ENCODE peak calls at places on chromosomes 2 and 18, in seven cellular contexts. R is GM12865, S is Kasumi-1, O is cardiac septum, Y is EH, H is ELF-1, K is activated T-cell treated with anti-CD3 and anti-CD28 coated beads for 1 hour. C is an unnamed sample.

GRCh38 chr2:133405252-133405651 is 163.0 kb downstream of the NCKAP5 start:
- DNase-seq in O (no peak), S (no peak), R (no peak), K (no peak), Y (peak), H (no peak), C (no peak)

GRCh38 chr2:224957540-224958465 is 84.5 kb downstream of the DOCK10 start:
- DNase-seq in S (no peak), R (peak), Y (no peak), O (no peak), H (no peak), K (no peak), C (no peak)

GRCh38 chr2:178194600-178195389 is 483 bp downstream of the OSBPL6 start:
- DNase-seq in S (no peak), K (no peak), Y (peak), R (peak), O (peak), H (peak), C (no peak)

GRCh38 chr18:46407471-46408166 is 249.4 kb downstream of the LOXHD1 start:
- DNase-seq in H (no peak), Y (peak), O (no peak), R (no peak), K (no peak), S (no peak), C (no peak)

GRCh38 chr18:23071285-23071684 is 64.0 kb upstream of the CABLES1 start:
- DNase-seq in H (peak), R (peak), S (peak), K (peak), O (peak), Y (peak), C (no peak)

GRCh38 chr2:101396352-101396717 is 9.0 kb upstream of the CREG2 start:
- DNase-seq in K (no peak), R (no peak), O (no peak), Y (peak), S (no peak), H (no peak), C (peak)

GRCh38 chr2:220106065-220106464 is 478.6 kb downstream of the SLC4A3 start:
- DNase-seq in S (no peak), H (no peak), Y (no peak), R (no peak), O (no peak), K (no peak), C (no peak)

GRCh38 chr2:235333076-235333475 is 160.8 kb upstream of the AGAP1 start:
- DNase-seq in H (peak), Y (peak), K (no peak), O (no peak), R (no peak), S (no peak), C (no peak)

GRCh38 chr2:1162768-1163584 is 212.3 kb downstream of the SNTG2 start:
- DNase-seq in H (no peak), O (no peak), S (peak), R (no peak), Y (peak), K (peak), C (no peak)

GRCh38 chr18:77043541-77044280 is 88.9 kb downstream of the MBP start:
- DNase-seq in K (no peak), O (no peak), S (no peak), R (no peak), Y (no peak), H (no peak), C (no peak)

GRCh38 chr2:109330056-109330455 is 201.1 kb downstream of the SH3RF3 start:
- DNase-seq in K (no peak), H (no peak), S (no peak), O (no peak), Y (peak), R (no peak), C (no peak)

GRCh38 chr2:177599072-177599688 is 206.6 kb downstream of the AGPS start:
- DNase-seq in S (no peak), Y (no peak), R (no peak), K (no peak), O (no peak), H (no peak), C (no peak)

GRCh38 chr2:61727746-61728145 is 126.1 kb downstream of the FAM161A start:
- DNase-seq in H (no peak), S (no peak), Y (peak), O (no peak), K (no peak), R (peak), C (no peak)

GRCh38 chr2:224025874-224026273 is 13.2 kb downstream of the SERPINE2 start:
- DNase-seq in K (peak), H (peak), R (peak), Y (no peak), S (peak), O (no peak), C (no peak)

GRCh38 chr2:74286725-74287124 is 56.5 kb downstream of the SLC4A5 start:
- DNase-seq in K (no peak), O (no peak), Y (peak), S (no peak), R (peak), H (no peak), C (no peak)

GRCh38 chr18:62881509-62882016 is 166.2 kb downstream of the PHLPP1 start:
- DNase-seq in H (peak), O (no peak), K (no peak), R (peak), Y (peak), S (peak), C (no peak)

GRCh38 chr2:118473241-118473640 is 374.2 kb downstream of the EN1 start:
- DNase-seq in K (no peak), Y (no peak), H (no peak), R (no peak), S (no peak), O (no peak), C (no peak)

GRCh38 chr2:168136392-168136977 is 110.9 kb downstream of the STK39 start:
- DNase-seq in H (no peak), R (peak), O (no peak), Y (peak), S (peak), K (no peak), C (no peak)

GRCh38 chr2:165857881-165858280 is 63.8 kb upstream of the GALNT3 start:
- DNase-seq in O (no peak), Y (peak), H (no peak), S (no peak), R (no peak), K (no peak), C (no peak)

GRCh38 chr2:192410319-192410718 is 215.6 kb upstream of the TMEFF2 start:
- DNase-seq in H (no peak), K (no peak), Y (no peak), R (no peak), O (no peak), S (no peak), C (no peak)

GRCh38 chr2:119531292-119531691 is 7.0 kb upstream of the SCTR start:
- DNase-seq in R (no peak), H (peak), K (no peak), S (no peak), O (no peak), Y (no peak), C (no peak)

GRCh38 chr2:112143150-112143549 is 5.0 kb downstream of the FBLN7 start:
- DNase-seq in S (no peak), O (no peak), K (no peak), Y (no peak), R (no peak), H (no peak), C (no peak)

GRCh38 chr2:10014418-10015190 is 28.7 kb upstream of the KLF11 start:
- DNase-seq in R (no peak), S (no peak), O (peak), K (no peak), H (no peak), Y (no peak), C (no peak)

GRCh38 chr2:200397785-200398184 is 91.3 kb downstream of the SPATS2L start:
- DNase-seq in H (no peak), Y (peak), O (no peak), S (no peak), K (no peak), R (no peak), C (no peak)

GRCh38 chr2:36658277-36658748 is 38.2 kb upstream of the VIT start:
- DNase-seq in R (no peak), K (no peak), H (peak), O (no peak), Y (no peak), S (no peak), C (no peak)

GRCh38 chr2:24489942-24490673 is 946 bp upstream of the NCOA1 start:
- DNase-seq in S (no peak), O (no peak), K (no peak), R (no peak), Y (peak), H (peak), C (no peak)

GRCh38 chr2:240812301-240812680 is 7.7 kb downstream of the KIF1A start:
- DNase-seq in R (no peak), S (no peak), Y (no peak), H (no peak), O (no peak), K (no peak), C (peak)

GRCh38 chr2:103208916-103209315 is 447.1 kb downstream of the TMEM182 start:
- DNase-seq in H (no peak), Y (no peak), S (no peak), K (no peak), O (no peak), R (no peak), C (no peak)

GRCh38 chr18:49456794-49457193 is 3.7 kb downstream of the DYM start:
- DNase-seq in O (no peak), H (no peak), R (no peak), Y (peak), K (no peak), S (no peak), C (no peak)

GRCh38 chr2:26335231-26335630 is 10.7 kb upstream of the SELENOI start:
- DNase-seq in H (no peak), K (no peak), R (no peak), S (no peak), Y (no peak), O (no peak), C (no peak)

GRCh38 chr2:212745359-212745758 is 206.8 kb upstream of the ERBB4 start:
- DNase-seq in Y (no peak), O (no peak), K (no peak), H (no peak), R (no peak), S (no peak), C (no peak)

GRCh38 chr2:110853516-110853915 is 121.1 kb downstream of the ACOXL start:
- DNase-seq in R (peak), H (no peak), S (peak), O (no peak), Y (peak), K (peak), C (peak)

GRCh38 chr2:237904806-237905599 is 45.6 kb downstream of the RAMP1 start:
- DNase-seq in O (peak), H (no peak), K (no peak), Y (peak), S (peak), R (peak), C (no peak)

GRCh38 chr2:172588931-172589330 is 33.0 kb downstream of the PDK1 start:
- DNase-seq in O (no peak), H (no peak), K (no peak), Y (peak), S (no peak), R (peak), C (no peak)

GRCh38 chr18:4077204-4077603 is 377.9 kb downstream of the DLGAP1 start:
- DNase-seq in O (no peak), S (no peak), K (no peak), H (no peak), R (no peak), Y (no peak), C (no peak)

GRCh38 chr2:197453914-197454398 is 604 bp downstream of the COQ10B start:
- DNase-seq in S (peak), K (no peak), O (no peak), Y (peak), R (no peak), H (no peak), C (peak)

GRCh38 chr2:197184959-197185586 is 125.5 kb downstream of the ANKRD44 start:
- DNase-seq in H (no peak), K (no peak), S (no peak), O (peak), R (no peak), Y (peak), C (peak)

GRCh38 chr2:37523861-37524362 is 147.5 kb downstream of the CDC42EP3 start:
- DNase-seq in H (no peak), O (no peak), K (no peak), Y (peak), R (no peak), S (peak), C (no peak)